ENCODE peak calls at places on chromosomes 13 and 19, in five cellular contexts. Y, J, X, U and E are unnamed samples.

GRCh38 chr19:17306285-17306714 is 628 bp downstream of the MRPL34 start:
- DNase-seq in Y (no peak), U (no peak), X (no peak), J (no peak), E (no peak)

GRCh38 chr13:98509271-98510155 is 67.4 kb downstream of the STK24 start:
- DNase-seq in U (peak; percentile 44), X (peak; percentile 60), Y (no peak), J (peak; percentile 75), E (no peak)

GRCh38 chr19:16886305-16886880 is 2.4 kb upstream of the F2RL3 start:
- DNase-seq in U (peak; percentile 73), Y (no peak), X (peak; percentile 55), J (no peak), E (no peak)

GRCh38 chr13:74288361-74288911 is 154.2 kb upstream of the KLF12 start:
- DNase-seq in U (no peak), J (no peak), X (peak; percentile 32), Y (no peak), E (no peak)

GRCh38 chr13:44710576-44710975 is 134.4 kb upstream of the TSC22D1 start:
- DNase-seq in U (no peak), X (no peak), Y (no peak), J (peak; percentile 74), E (peak; percentile 28)

GRCh38 chr13:38777347-38778107 is 90.7 kb downstream of the FREM2 start:
- DNase-seq in Y (no peak), J (no peak), U (no peak), X (no peak), E (no peak)

GRCh38 chr13:38530492-38530891 is 156.4 kb upstream of the FREM2 start:
- DNase-seq in Y (no peak), X (no peak), J (peak; percentile 2), U (no peak), E (no peak)

GRCh38 chr19:49149652-49150105 is 5.5 kb downstream of the HRC start:
- DNase-seq in U (peak; percentile 69), J (no peak), Y (peak; percentile 80), X (peak; percentile 70), E (no peak)

GRCh38 chr13:86757236-86757978 is 913.8 kb upstream of the SLITRK5 start:
- DNase-seq in U (no peak), Y (no peak), J (no peak), X (no peak), E (no peak)

GRCh38 chr13:27919934-27920676 is at the start of gene PDX1:
- DNase-seq in U (peak; percentile 35), J (no peak), X (no peak), Y (no peak), E (peak; percentile 33)

GRCh38 chr13:110351636-110352420 is 44.7 kb downstream of the COL4A2 start:
- DNase-seq in J (no peak), X (no peak), Y (no peak), U (no peak), E (no peak)

GRCh38 chr13:78598933-78599332 is 4.4 kb downstream of the POU4F1 start:
- DNase-seq in U (no peak), X (no peak), Y (no peak), J (no peak), E (no peak)

GRCh38 chr19:55369651-55370304 is 485 bp downstream of the IL11 start:
- DNase-seq in U (no peak), X (no peak), J (no peak), Y (no peak), E (peak; percentile 84)

GRCh38 chr19:48064509-48064908 is 20.6 kb upstream of the CABP5 start:
- DNase-seq in Y (no peak), U (no peak), X (no peak), J (peak; percentile 9), E (no peak)

GRCh38 chr19:10001899-10002298 is 8.4 kb downstream of the COL5A3 start:
- DNase-seq in Y (no peak), U (no peak), X (peak; percentile 67), J (no peak), E (no peak)

GRCh38 chr13:79999601-80000000 is 341.3 kb downstream of the SPRY2 start:
- DNase-seq in Y (no peak), X (no peak), J (no peak), U (no peak), E (no peak)

GRCh38 chr13:69580255-69580654 is 527.4 kb upstream of the ATXN8OS start:
- DNase-seq in Y (no peak), U (no peak), J (no peak), X (no peak), E (no peak)

GRCh38 chr13:44899967-44900366 is 89.3 kb downstream of the NUFIP1 start:
- DNase-seq in U (no peak), J (no peak), Y (no peak), X (no peak), E (no peak)

GRCh38 chr13:73741111-73741510 is 393.1 kb downstream of the KLF12 start:
- DNase-seq in Y (no peak), U (no peak), J (no peak), X (no peak), E (no peak)

GRCh38 chr13:23751195-23751594 is 138.0 kb downstream of the MIPEP start:
- DNase-seq in X (no peak), J (no peak), U (no peak), Y (no peak), E (peak; percentile 36)

GRCh38 chr13:22114630-22115311 is 443.9 kb downstream of the FGF9 start:
- DNase-seq in X (no peak), J (no peak), Y (no peak), U (no peak), E (peak; percentile 84)

GRCh38 chr19:44142014-44142523 is 715 bp downstream of the ZNF234 start:
- DNase-seq in Y (no peak), J (no peak), X (peak; percentile 14), U (no peak), E (no peak)

GRCh38 chr13:23867027-23867491 is 22.1 kb downstream of the MIPEP start:
- DNase-seq in J (no peak), X (no peak), U (no peak), Y (no peak), E (no peak)

GRCh38 chr13:22198001-22198400 is 527.1 kb downstream of the FGF9 start:
- DNase-seq in X (no peak), U (no peak), Y (peak; percentile 35), J (no peak), E (no peak)

GRCh38 chr19:38792250-38793111 is 3.5 kb downstream of the LGALS7B start:
- DNase-seq in J (no peak), Y (no peak), X (peak; percentile 44), U (peak; percentile 44), E (peak; percentile 67)
- TF ChIP-seq CTCF in J (peak; percentile 27), Y (no peak), X (peak; percentile 1), U (peak; percentile 9), E (peak; percentile 12)

DNA sequence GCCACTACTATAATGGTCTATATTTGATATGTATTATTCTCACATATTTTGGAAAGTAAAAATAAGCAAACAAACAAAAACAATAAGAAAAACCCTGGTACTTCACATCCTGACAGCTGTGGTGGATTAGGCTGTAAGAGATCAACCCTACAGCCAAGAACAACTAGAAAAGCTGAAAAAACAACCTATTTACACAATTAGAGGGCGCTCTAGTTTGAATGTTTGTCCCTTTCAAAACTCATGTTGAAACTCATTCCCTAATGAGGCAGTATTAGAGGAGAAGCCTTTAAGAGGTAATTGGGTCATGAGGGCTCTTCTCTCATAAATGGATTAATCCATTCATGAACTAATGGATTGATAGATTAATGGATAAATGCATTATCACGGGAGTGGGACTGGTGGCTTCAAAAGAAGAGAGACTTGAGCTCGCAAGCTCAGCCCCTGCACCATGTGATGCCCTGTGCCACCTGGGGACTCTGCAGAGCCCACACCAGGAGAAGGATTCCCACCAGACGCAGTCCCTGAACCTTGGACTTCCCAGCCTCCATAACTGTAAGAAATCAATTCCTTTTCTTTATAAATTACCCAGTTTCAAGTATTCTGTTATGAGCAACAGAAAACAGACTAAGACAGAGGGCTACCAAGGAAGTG is 733.9 kb upstream of the ARGLU1 start:
- DNase-seq in Y (no peak), X (no peak), U (no peak), J (no peak), E (no peak)
- TF ChIP-seq CTCF in Y (no peak), X (no peak), U (no peak), J (no peak), E (no peak)

GRCh38 chr19:50632151-50632835 is 7.4 kb downstream of the SYT3 start:
- DNase-seq in Y (no peak), X (no peak), U (no peak), J (no peak), E (no peak)
- TF ChIP-seq CTCF in Y (no peak), X (no peak), U (no peak), J (no peak), E (peak; percentile 19)

DNA sequence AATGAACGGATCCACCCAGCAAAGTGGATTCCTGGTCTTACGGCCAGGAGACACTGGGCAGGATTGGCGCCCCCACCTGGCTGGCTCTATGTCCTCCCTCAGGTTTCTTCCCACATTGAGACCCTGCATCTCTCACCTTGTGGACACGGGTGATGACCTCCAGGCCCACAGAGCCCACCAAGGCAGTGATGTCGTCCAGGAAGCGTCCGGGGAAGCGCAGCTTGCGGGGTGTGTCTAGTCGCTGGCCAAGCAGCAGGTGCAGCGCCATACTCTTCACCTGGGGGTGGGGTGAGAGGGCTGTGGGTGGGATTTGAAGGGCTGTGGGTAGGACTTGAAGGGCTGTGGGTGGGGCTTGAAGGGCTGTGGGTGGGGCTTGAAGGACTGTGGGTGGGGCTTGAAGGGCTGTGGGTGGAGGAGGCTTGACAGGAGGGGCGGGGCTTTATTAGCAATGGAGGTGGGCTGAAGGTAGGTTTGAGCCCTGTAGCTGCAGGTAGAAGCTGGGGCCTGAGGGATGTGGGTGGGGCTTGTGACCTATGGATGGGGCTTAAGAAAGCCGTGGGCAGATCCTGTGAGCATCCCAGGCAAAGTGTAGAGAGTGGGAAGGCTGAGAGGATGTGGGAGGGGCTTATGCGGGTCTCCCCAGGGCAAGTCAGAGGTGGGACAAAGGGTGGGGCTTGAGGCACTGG is 12.1 kb upstream of the ANGPTL8 start:
- DNase-seq in X (no peak), U (no peak), Y (no peak), J (no peak), E (no peak)
- TF ChIP-seq CTCF in X (no peak), U (no peak), Y (no peak), J (peak; percentile 33), E (no peak)

GRCh38 chr13:25777509-25777908 is 274.3 kb downstream of the SHISA2 start:
- DNase-seq in U (no peak), J (no peak), X (no peak), Y (no peak), E (no peak)
- TF ChIP-seq CTCF in U (no peak), J (no peak), X (no peak), Y (no peak), E (no peak)

DNA sequence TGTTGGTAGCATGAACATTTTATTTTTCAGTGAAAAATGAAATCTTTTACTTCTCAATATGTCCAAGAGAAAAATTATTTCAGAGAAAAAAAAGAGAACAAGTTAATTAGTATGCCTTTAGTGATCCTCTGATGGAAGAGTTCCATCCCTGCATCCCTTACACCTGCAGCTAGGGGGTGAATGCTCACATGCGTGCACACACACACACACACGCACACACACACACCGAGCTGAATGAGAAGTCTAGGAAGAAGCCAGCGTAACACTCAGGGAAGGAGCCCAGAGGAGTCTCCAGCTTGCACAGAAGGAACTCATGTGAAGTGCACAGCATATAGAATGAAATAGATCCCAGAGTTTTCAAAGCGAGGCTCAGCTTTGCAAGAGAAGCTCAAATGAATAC is 510.5 kb downstream of the IRS2 start:
- DNase-seq in J (no peak), U (no peak), Y (no peak), X (no peak), E (no peak)
- TF ChIP-seq CTCF in J (peak; percentile 17), U (no peak), Y (no peak), X (no peak), E (no peak)

GRCh38 chr19:3073931-3074595 is 11.8 kb upstream of the TLE5 start:
- DNase-seq in J (no peak), Y (no peak), U (no peak), X (no peak), E (no peak)
- TF ChIP-seq CTCF in J (peak; percentile 27), Y (no peak), U (no peak), X (no peak), E (peak; percentile 37)